ENCODE peak calls at places on chromosomes 5 and 9, in four cellular contexts. V is HepG2, Y is GM23248, P is astrocyte. O is an unnamed sample.

GRCh38 chr5:57503433-57503832 is 20.8 kb upstream of the ACTBL2 start:
- DNase-seq in V (no peak), Y (no peak), P (peak), O (no peak)

GRCh38 chr5:14871573-14872069 is at the start of gene ANKH:
- DNase-seq in Y (peak), P (peak), V (peak), O (peak)

GRCh38 chr5:9430306-9430705 is 115.6 kb downstream of the SEMA5A start:
- DNase-seq in V (no peak), P (no peak), Y (no peak), O (no peak)

GRCh38 chr5:119402081-119402480 is 46.3 kb downstream of the TNFAIP8 start:
- DNase-seq in V (no peak), Y (no peak), P (no peak), O (no peak)

GRCh38 chr9:37295178-37295577 is 127.3 kb upstream of the GRHPR start:
- DNase-seq in Y (no peak), P (no peak), V (no peak), O (no peak)

GRCh38 chr5:108615216-108615615 is 132.5 kb upstream of the FER start:
- DNase-seq in Y (peak), V (no peak), P (no peak), O (no peak)

GRCh38 chr5:147576646-147577535 is 67.0 kb upstream of the DPYSL3 start:
- DNase-seq in V (no peak), Y (peak), P (no peak), O (peak)

GRCh38 chr9:134307223-134307600 is 19.0 kb upstream of the RXRA start:
- DNase-seq in P (no peak), Y (no peak), V (no peak), O (no peak)

GRCh38 chr5:177025139-177025538 is 2.6 kb downstream of the ZNF346 start:
- DNase-seq in V (no peak), Y (peak), P (no peak), O (no peak)

GRCh38 chr5:67146574-67146973 is 50.0 kb downstream of the CD180 start:
- DNase-seq in Y (peak), P (no peak), V (no peak), O (no peak)

GRCh38 chr5:38800044-38800443 is 45.8 kb upstream of the OSMR start:
- DNase-seq in Y (no peak), P (no peak), V (no peak), O (no peak)

GRCh38 chr5:77322406-77322805 is 111.9 kb downstream of the PDE8B start:
- DNase-seq in V (no peak), Y (no peak), P (no peak), O (no peak)

GRCh38 chr5:98734646-98735045 is 38.8 kb upstream of the RGMB start:
- DNase-seq in P (no peak), V (no peak), Y (no peak), O (no peak)
- H3K27ac ChIP-seq in P (no peak), V (no peak), Y (no peak), O (no peak)

DNA sequence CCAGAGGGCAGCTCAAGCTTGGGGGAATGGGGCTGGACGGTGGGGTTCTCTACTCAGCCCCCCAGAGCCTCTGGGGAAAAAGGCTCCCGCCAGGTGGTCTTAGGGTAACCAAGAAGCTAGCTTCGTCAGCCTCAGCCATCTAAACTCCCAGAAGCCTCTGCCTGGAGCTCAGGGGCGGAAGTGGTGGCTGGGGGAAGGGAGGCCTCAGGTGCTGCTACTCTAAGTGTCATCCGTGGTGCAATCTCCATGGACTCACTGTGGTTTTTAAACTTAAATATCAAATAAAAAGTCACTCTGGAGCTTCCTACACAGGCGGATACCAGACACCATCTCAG is 748 bp downstream of the DOCK2 start:
- DNase-seq in V (no peak), Y (no peak), P (no peak), O (peak)
- H3K9ac ChIP-seq in V (no peak), Y (peak), P (no peak), O (peak)

GRCh38 chr9:137650779-137651178 is 32.0 kb downstream of the EHMT1 start:
- DNase-seq in P (no peak), V (no peak), Y (no peak), O (no peak)
- H3K27ac ChIP-seq in P (no peak), V (no peak), Y (no peak), O (no peak)

GRCh38 chr5:1709186-1709803 is 90.3 kb downstream of the MRPL36 start:
- DNase-seq in P (no peak), Y (no peak), V (no peak), O (no peak)
- H3K9ac ChIP-seq in P (no peak), Y (no peak), V (no peak), O (no peak)

GRCh38 chr9:121910491-121911040 is 182.5 kb downstream of the TTLL11 start:
- DNase-seq in P (peak), Y (no peak), V (no peak), O (no peak)
- H3K27ac ChIP-seq in P (no peak), Y (no peak), V (no peak), O (no peak)

O was measured in colonic mucosa.